ENCODE peak calls at places on chromosomes 12 and 14, in eight cellular contexts. One of them, this sample, is unnamed.

GRCh38 chr12:116559330-116560080 is at the start of gene MAP1LC3B2:
- DNase-seq in stomach: peak
- DNase-seq in IMR-90: peak
- DNase-seq in natural killer cell: peak
- DNase-seq in heart left ventricle: peak
- DNase-seq in lower lobe of right lung: peak
- DNase-seq in PC-3: peak
- DNase-seq in choroid plexus epithelial cell: peak
- DNase-seq in this sample: peak

GRCh38 chr12:76666272-76666845 is 97.6 kb upstream of the ZDHHC17 start:
- DNase-seq in stomach: no peak
- DNase-seq in PC-3: no peak
- DNase-seq in IMR-90: no peak
- DNase-seq in natural killer cell: no peak
- DNase-seq in heart left ventricle: no peak
- DNase-seq in choroid plexus epithelial cell: no peak
- DNase-seq in lower lobe of right lung: no peak
- DNase-seq in this sample: no peak

GRCh38 chr12:10220398-10221077 is 7.9 kb downstream of the GABARAPL1 start:
- DNase-seq in PC-3: peak
- DNase-seq in natural killer cell: no peak
- DNase-seq in stomach: peak
- DNase-seq in lower lobe of right lung: peak
- DNase-seq in IMR-90: peak
- DNase-seq in heart left ventricle: peak
- DNase-seq in choroid plexus epithelial cell: peak
- DNase-seq in this sample: no peak

GRCh38 chr12:82099216-82099615 is 259.0 kb downstream of the CCDC59 start:
- DNase-seq in choroid plexus epithelial cell: no peak
- DNase-seq in heart left ventricle: no peak
- DNase-seq in IMR-90: no peak
- DNase-seq in stomach: no peak
- DNase-seq in PC-3: no peak
- DNase-seq in natural killer cell: no peak
- DNase-seq in lower lobe of right lung: no peak
- DNase-seq in this sample: no peak

GRCh38 chr12:14696265-14696741 is at the start of gene GUCY2C:
- DNase-seq in IMR-90: no peak
- DNase-seq in natural killer cell: no peak
- DNase-seq in choroid plexus epithelial cell: no peak
- DNase-seq in stomach: no peak
- DNase-seq in lower lobe of right lung: no peak
- DNase-seq in PC-3: no peak
- DNase-seq in heart left ventricle: no peak
- DNase-seq in this sample: no peak

GRCh38 chr12:132557969-132558856 is 52.2 kb downstream of the LRCOL1 start:
- DNase-seq in IMR-90: no peak
- DNase-seq in choroid plexus epithelial cell: no peak
- DNase-seq in lower lobe of right lung: no peak
- DNase-seq in natural killer cell: no peak
- DNase-seq in PC-3: no peak
- DNase-seq in stomach: no peak
- DNase-seq in heart left ventricle: no peak
- DNase-seq in this sample: no peak

GRCh38 chr14:104072586-104072985 is 12.9 kb upstream of the ASPG start:
- DNase-seq in PC-3: peak
- DNase-seq in stomach: no peak
- DNase-seq in choroid plexus epithelial cell: no peak
- DNase-seq in natural killer cell: no peak
- DNase-seq in heart left ventricle: no peak
- DNase-seq in IMR-90: no peak
- DNase-seq in lower lobe of right lung: no peak
- DNase-seq in this sample: no peak

GRCh38 chr14:22553445-22553844 is 35.6 kb downstream of the DAD1 start:
- DNase-seq in heart left ventricle: no peak
- DNase-seq in natural killer cell: no peak
- DNase-seq in choroid plexus epithelial cell: no peak
- DNase-seq in PC-3: no peak
- DNase-seq in IMR-90: no peak
- DNase-seq in lower lobe of right lung: no peak
- DNase-seq in stomach: no peak
- DNase-seq in this sample: no peak

GRCh38 chr14:39431416-39432178 is 636 bp downstream of the FBXO33 start:
- DNase-seq in choroid plexus epithelial cell: peak
- DNase-seq in lower lobe of right lung: peak
- DNase-seq in PC-3: peak
- DNase-seq in natural killer cell: no peak
- DNase-seq in stomach: peak
- DNase-seq in IMR-90: peak
- DNase-seq in heart left ventricle: peak
- DNase-seq in this sample: peak

DNA sequence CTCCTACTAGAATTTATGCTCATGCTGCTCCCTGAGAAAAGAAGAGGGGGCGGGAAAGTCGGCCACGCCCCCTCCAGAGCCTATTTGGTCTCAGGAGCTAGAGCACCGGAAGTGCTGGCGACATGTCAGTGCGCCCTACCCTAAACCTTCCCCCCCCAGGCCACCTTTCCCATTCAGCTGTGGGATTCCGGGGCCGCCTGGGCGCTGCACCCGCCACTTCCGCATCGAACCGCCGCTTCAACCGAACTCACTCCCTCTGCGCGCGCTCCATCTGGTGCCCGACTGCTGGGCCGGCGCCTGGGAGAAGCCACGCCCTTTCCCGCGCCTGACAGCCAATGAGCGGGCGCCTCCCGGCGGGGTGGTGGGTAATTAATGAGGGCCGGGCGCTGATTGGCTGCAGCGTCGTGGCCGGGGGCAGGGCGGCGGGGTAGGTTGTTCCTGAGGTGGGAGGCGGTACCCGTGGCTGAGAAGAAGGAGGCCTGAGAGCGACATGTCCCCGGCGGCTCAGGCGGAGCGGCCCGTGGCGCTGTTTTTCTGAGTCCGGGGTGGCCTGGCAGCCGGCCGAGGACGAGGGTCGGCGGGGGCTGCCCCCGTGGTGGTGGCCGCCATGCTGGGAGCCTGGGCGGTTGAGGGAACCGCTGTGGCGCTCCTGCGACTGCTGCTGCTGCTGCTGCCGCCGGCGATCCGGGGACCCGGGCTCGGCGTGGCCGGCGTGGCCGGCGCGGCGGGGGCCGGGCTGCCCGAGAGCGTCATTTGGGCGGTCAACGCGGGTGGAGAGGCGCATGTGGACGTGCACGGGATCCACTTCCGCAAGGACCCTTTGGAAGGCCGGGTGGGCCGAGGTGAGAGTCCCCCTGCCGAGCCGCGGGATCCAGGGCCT is at the start of gene MLEC:
- DNase-seq in IMR-90: peak
- DNase-seq in natural killer cell: peak
- DNase-seq in lower lobe of right lung: peak
- DNase-seq in stomach: peak
- DNase-seq in choroid plexus epithelial cell: peak
- DNase-seq in heart left ventricle: peak
- DNase-seq in PC-3: peak
- DNase-seq in this sample: peak
- TF ChIP-seq CTCF in IMR-90: peak
- TF ChIP-seq CTCF in natural killer cell: no peak
- TF ChIP-seq CTCF in lower lobe of right lung: peak
- TF ChIP-seq CTCF in stomach: no peak
- TF ChIP-seq CTCF in choroid plexus epithelial cell: no peak
- TF ChIP-seq CTCF in heart left ventricle: peak
- TF ChIP-seq CTCF in PC-3: peak
- TF ChIP-seq CTCF in this sample: no peak

GRCh38 chr14:91062600-91062999 is 2.2 kb upstream of the RPS6KA5 start:
- DNase-seq in natural killer cell: no peak
- DNase-seq in stomach: no peak
- DNase-seq in choroid plexus epithelial cell: no peak
- DNase-seq in lower lobe of right lung: no peak
- DNase-seq in IMR-90: no peak
- DNase-seq in PC-3: no peak
- DNase-seq in heart left ventricle: no peak
- DNase-seq in this sample: no peak

GRCh38 chr14:91061309-91061887 is 957 bp upstream of the RPS6KA5 start:
- DNase-seq in heart left ventricle: no peak
- DNase-seq in lower lobe of right lung: no peak
- DNase-seq in natural killer cell: no peak
- DNase-seq in stomach: no peak
- DNase-seq in IMR-90: no peak
- DNase-seq in choroid plexus epithelial cell: no peak
- DNase-seq in PC-3: peak
- DNase-seq in this sample: no peak

GRCh38 chr14:91060472-91061308 is at the start of gene RPS6KA5:
- DNase-seq in stomach: peak
- DNase-seq in heart left ventricle: peak
- DNase-seq in IMR-90: peak
- DNase-seq in natural killer cell: peak
- DNase-seq in PC-3: peak
- DNase-seq in choroid plexus epithelial cell: peak
- DNase-seq in lower lobe of right lung: peak
- DNase-seq in this sample: peak

GRCh38 chr14:91058017-91058675 is 2.3 kb downstream of the RPS6KA5 start:
- DNase-seq in natural killer cell: no peak
- DNase-seq in stomach: no peak
- DNase-seq in choroid plexus epithelial cell: no peak
- DNase-seq in IMR-90: no peak
- DNase-seq in lower lobe of right lung: no peak
- DNase-seq in PC-3: no peak
- DNase-seq in heart left ventricle: no peak
- DNase-seq in this sample: no peak

DNA sequence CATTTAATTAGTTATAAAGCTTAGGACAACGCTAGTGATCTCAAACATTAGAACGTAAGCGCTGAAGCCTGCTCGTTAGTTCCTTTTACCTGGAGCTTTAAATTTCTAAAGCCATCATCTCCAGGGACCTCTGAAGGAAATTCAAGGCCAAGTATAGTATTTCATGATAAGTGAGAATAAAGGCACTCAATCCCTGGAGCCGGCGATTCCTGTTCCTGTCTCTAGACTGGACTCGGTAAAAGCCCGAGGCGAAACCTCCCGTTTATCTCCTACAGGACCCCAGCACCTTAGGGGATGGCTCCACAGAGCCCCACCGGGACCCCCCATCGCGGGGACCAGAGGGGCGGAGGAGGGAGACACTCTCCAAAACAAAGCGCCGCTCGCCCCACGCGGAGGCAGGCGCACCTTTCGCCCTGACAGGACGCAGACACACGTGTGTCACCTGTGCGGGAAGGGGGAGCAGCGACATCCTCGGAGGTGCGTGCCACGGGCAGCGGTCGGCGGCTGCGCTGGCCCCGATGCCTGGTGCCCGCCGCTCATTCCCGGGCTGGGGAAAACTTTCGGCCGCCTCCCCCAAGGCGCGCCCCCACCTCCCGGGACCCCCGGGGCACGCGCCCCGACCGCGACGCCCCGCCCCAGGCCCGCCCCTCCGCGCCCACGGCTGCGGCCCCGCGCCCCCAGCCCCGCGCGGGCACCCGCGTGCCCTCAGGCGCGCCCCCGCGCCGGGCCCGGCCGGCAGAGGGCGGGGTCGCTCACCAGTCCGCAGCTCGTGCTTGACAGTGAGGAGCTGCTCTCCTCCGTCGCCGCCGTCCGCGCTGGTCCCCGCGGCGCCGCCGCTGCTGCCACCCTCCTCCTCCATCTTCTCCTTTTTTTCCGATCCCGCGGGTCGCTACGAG is 617 bp downstream of the RPS6KA5 start:
- DNase-seq in heart left ventricle: peak
- DNase-seq in lower lobe of right lung: peak
- DNase-seq in PC-3: peak
- DNase-seq in IMR-90: no peak
- DNase-seq in stomach: peak
- DNase-seq in natural killer cell: no peak
- DNase-seq in choroid plexus epithelial cell: peak
- DNase-seq in this sample: no peak
- TF ChIP-seq CTCF in heart left ventricle: peak
- TF ChIP-seq CTCF in lower lobe of right lung: no peak
- TF ChIP-seq CTCF in PC-3: peak
- TF ChIP-seq CTCF in IMR-90: peak
- TF ChIP-seq CTCF in stomach: no peak
- TF ChIP-seq CTCF in natural killer cell: no peak
- TF ChIP-seq CTCF in choroid plexus epithelial cell: no peak
- TF ChIP-seq CTCF in this sample: peak

GRCh38 chr12:68040450-68041075 is 51.3 kb downstream of the IFNG-AS1 start:
- DNase-seq in PC-3: peak
- DNase-seq in choroid plexus epithelial cell: peak
- DNase-seq in stomach: peak
- DNase-seq in natural killer cell: peak
- DNase-seq in IMR-90: peak
- DNase-seq in lower lobe of right lung: no peak
- DNase-seq in heart left ventricle: peak
- DNase-seq in this sample: no peak

GRCh38 chr12:68038650-68039049 is 49.4 kb downstream of the IFNG-AS1 start:
- DNase-seq in natural killer cell: no peak
- DNase-seq in lower lobe of right lung: no peak
- DNase-seq in heart left ventricle: no peak
- DNase-seq in choroid plexus epithelial cell: no peak
- DNase-seq in stomach: no peak
- DNase-seq in PC-3: no peak
- DNase-seq in IMR-90: no peak
- DNase-seq in this sample: no peak

GRCh38 chr12:68037616-68038255 is 48.5 kb downstream of the IFNG-AS1 start:
- DNase-seq in PC-3: no peak
- DNase-seq in choroid plexus epithelial cell: no peak
- DNase-seq in lower lobe of right lung: no peak
- DNase-seq in heart left ventricle: no peak
- DNase-seq in natural killer cell: no peak
- DNase-seq in stomach: no peak
- DNase-seq in IMR-90: no peak
- DNase-seq in this sample: no peak

GRCh38 chr12:68043446-68043845 is 54.2 kb downstream of the IFNG-AS1 start:
- DNase-seq in IMR-90: no peak
- DNase-seq in heart left ventricle: no peak
- DNase-seq in choroid plexus epithelial cell: no peak
- DNase-seq in stomach: no peak
- DNase-seq in PC-3: no peak
- DNase-seq in lower lobe of right lung: no peak
- DNase-seq in natural killer cell: no peak
- DNase-seq in this sample: no peak

GRCh38 chr12:68042212-68042699 is 53.0 kb downstream of the IFNG-AS1 start:
- DNase-seq in natural killer cell: no peak
- DNase-seq in stomach: no peak
- DNase-seq in heart left ventricle: no peak
- DNase-seq in PC-3: no peak
- DNase-seq in IMR-90: peak
- DNase-seq in lower lobe of right lung: no peak
- DNase-seq in choroid plexus epithelial cell: peak
- DNase-seq in this sample: no peak
- TF ChIP-seq CTCF in natural killer cell: no peak
- TF ChIP-seq CTCF in stomach: no peak
- TF ChIP-seq CTCF in heart left ventricle: no peak
- TF ChIP-seq CTCF in PC-3: peak
- TF ChIP-seq CTCF in IMR-90: no peak
- TF ChIP-seq CTCF in lower lobe of right lung: no peak
- TF ChIP-seq CTCF in choroid plexus epithelial cell: no peak
- TF ChIP-seq CTCF in this sample: peak

GRCh38 chr12:18323159-18323558 is 61.8 kb downstream of the PIK3C2G start:
- DNase-seq in IMR-90: peak
- DNase-seq in natural killer cell: no peak
- DNase-seq in PC-3: peak
- DNase-seq in choroid plexus epithelial cell: peak
- DNase-seq in stomach: no peak
- DNase-seq in lower lobe of right lung: no peak
- DNase-seq in heart left ventricle: no peak
- DNase-seq in this sample: no peak

GRCh38 chr12:18320976-18321375 is 59.7 kb downstream of the PIK3C2G start:
- DNase-seq in choroid plexus epithelial cell: no peak
- DNase-seq in heart left ventricle: no peak
- DNase-seq in PC-3: no peak
- DNase-seq in IMR-90: no peak
- DNase-seq in stomach: no peak
- DNase-seq in natural killer cell: no peak
- DNase-seq in lower lobe of right lung: no peak
- DNase-seq in this sample: no peak

GRCh38 chr12:18320036-18320617 is 58.8 kb downstream of the PIK3C2G start:
- DNase-seq in PC-3: peak
- DNase-seq in IMR-90: peak
- DNase-seq in natural killer cell: no peak
- DNase-seq in heart left ventricle: peak
- DNase-seq in lower lobe of right lung: no peak
- DNase-seq in choroid plexus epithelial cell: peak
- DNase-seq in stomach: no peak
- DNase-seq in this sample: no peak
- TF ChIP-seq CTCF in PC-3: peak
- TF ChIP-seq CTCF in IMR-90: peak
- TF ChIP-seq CTCF in natural killer cell: no peak
- TF ChIP-seq CTCF in heart left ventricle: peak
- TF ChIP-seq CTCF in lower lobe of right lung: peak
- TF ChIP-seq CTCF in choroid plexus epithelial cell: peak
- TF ChIP-seq CTCF in stomach: peak
- TF ChIP-seq CTCF in this sample: peak

This sample was measured in osteocyte.